ENCODE peak calls at places on chromosomes 5 and 9, in four cellular contexts. K, D, J and G are unnamed samples.
A peak's percentile ranks its signal among the peaks of the same experiment; 100 is the strongest.

GRCh38 chr5:56269216-56269927 is 36.2 kb upstream of the ANKRD55 start:
- DNase-seq in K (peak; percentile 55), D (peak; percentile 57), J (peak; percentile 65), G (peak; percentile 49)

GRCh38 chr5:75368391-75368790 is 31.4 kb downstream of the HMGCR start:
- DNase-seq in K (no peak), D (no peak), J (no peak), G (no peak)

GRCh38 chr9:84863372-84863771 is 193.8 kb downstream of the NTRK2 start:
- DNase-seq in K (no peak), D (no peak), J (no peak), G (no peak)

GRCh38 chr9:2271426-2271825 is 256.3 kb downstream of the SMARCA2 start:
- DNase-seq in K (peak; percentile 37), D (peak; percentile 37), J (no peak), G (peak; percentile 27)

GRCh38 chr5:167919268-167919560 is 372.2 kb upstream of the WWC1 start:
- DNase-seq in K (no peak), D (no peak), J (no peak), G (no peak)

GRCh38 chr5:33725846-33726245 is 165.9 kb downstream of the ADAMTS12 start:
- DNase-seq in K (no peak), D (no peak), J (no peak), G (no peak)

GRCh38 chr9:110980261-110980660 is 58.0 kb downstream of the LPAR1 start:
- DNase-seq in K (no peak), D (no peak), J (no peak), G (no peak)

GRCh38 chr5:59051938-59052337 is 469.1 kb downstream of the RAB3C start:
- DNase-seq in K (no peak), D (no peak), J (no peak), G (no peak)

GRCh38 chr9:116452227-116452626 is 234.9 kb upstream of the TRIM32 start:
- DNase-seq in K (no peak), D (no peak), J (no peak), G (no peak)

GRCh38 chr9:121053544-121053943 is 3.5 kb upstream of the C5 start:
- DNase-seq in K (no peak), D (no peak), J (peak; percentile 84), G (no peak)

GRCh38 chr5:168313596-168314204 is 22.3 kb downstream of the WWC1 start:
- DNase-seq in K (no peak), D (no peak), J (no peak), G (no peak)

DNA sequence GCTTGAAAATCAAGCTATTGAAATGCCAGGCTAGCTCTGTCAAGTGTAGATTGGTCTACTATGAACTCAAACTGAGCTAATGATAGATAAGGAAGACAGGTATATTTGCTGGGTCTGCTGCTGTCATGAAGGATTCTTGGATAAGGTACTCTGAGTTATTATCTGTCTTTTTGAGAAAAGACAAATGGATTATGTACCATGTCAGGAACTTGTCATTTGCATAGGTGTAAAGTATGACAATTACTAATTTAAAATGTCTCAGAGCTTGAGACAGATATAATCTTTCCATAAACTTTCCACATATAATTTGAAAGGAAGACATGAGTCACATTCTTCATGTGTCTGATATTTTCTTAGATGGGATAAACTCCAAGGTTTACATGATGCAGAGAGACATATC is 594.1 kb upstream of the PTPRD start:
- DNase-seq in K (no peak), D (no peak), J (no peak), G (no peak)
- TF ChIP-seq REST in K (no peak), D (no peak), J (no peak), G (no peak)

GRCh38 chr5:64811050-64811640 is 42.4 kb downstream of the CWC27 start:
- DNase-seq in K (peak; percentile 5), D (peak; percentile 19), J (peak; percentile 57), G (peak; percentile 9)
- TF ChIP-seq MXI1 in K (no peak), D (no peak), J (no peak), G (no peak)

GRCh38 chr9:137666950-137667670 is 48.3 kb downstream of the EHMT1 start:
- DNase-seq in K (no peak), D (no peak), J (no peak), G (no peak)
- TF ChIP-seq REST in K (no peak), D (no peak), J (no peak), G (no peak)

DNA sequence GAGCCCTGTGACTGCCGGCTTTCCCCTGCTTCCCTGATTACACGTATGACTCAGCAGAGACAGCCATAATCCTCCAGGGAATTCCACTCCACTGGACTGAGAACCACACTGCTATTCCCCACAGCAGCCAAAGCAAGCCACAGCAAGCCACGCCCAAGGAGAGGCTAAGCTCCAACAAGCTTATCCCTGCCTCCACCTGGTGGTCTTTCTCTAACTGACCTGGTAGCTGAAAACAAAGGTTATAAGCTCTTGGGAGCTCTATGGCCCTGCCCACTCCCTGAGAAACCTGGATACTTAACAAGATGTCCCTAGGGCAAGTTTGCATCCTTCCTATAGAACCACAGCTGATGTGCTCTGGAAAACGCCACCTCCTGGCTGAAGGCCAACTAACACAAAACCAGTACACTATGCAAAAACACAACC is 613.7 kb upstream of the CDH18 start:
- DNase-seq in K (no peak), D (no peak), J (no peak), G (no peak)
- TF ChIP-seq MXI1 in K (no peak), D (no peak), J (no peak), G (no peak)

GRCh38 chr5:123036391-123037103 is at the start of gene PPIC:
- DNase-seq in K (no peak), D (peak; percentile 73), J (peak; percentile 50), G (peak; percentile 93)
- TF ChIP-seq REST in K (no peak), D (no peak), J (no peak), G (no peak)

DNA sequence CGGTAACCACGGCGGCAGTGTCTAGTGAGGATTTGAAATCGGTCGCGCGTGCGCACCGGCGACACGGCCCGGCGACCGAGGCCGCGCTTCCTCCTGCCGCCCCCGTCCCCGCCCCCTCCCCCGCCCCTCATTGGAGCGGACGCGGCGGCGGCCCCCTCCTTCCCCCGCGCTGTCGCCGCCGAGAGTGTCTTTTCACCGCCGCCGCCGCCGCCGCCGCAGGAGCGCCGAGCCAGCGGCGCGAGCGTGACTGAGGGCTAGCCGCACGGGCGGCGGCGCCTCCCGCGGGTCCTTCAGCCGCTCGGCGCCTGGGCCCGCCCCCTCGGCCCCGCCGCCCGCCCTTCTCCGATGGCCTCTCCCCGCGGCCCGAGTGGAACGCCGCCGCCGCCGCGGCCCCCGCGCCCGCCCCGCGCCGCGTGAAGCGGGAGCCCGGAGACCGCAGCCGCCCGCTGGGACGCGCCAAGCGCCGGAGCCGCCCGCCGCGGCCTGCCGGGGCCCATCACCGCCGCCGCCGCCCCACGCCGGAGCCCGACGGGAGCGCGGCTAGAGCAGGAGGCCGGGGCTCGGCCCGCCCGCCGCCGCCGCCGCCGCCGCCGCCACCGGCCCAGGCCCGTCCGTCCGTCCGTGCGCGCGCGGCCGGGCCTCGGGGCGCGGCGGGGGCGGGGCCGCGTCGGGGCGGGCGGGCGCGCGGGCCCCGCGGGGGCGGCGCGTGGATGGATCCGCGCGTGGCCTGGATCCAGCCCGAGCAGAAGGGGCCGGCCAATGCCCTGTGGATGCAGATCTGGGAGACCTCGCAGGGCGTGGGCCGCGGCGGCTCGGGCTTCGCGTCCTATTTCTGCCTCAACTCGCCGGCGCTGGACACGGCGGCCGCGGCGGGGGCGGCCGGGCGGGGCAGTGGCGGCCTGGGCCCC is at the start of gene TENT4A:
- DNase-seq in K (no peak), D (peak; percentile 99), J (no peak), G (peak; percentile 99)
- TF ChIP-seq MXI1 in K (no peak), D (no peak), J (no peak), G (no peak)

GRCh38 chr5:86865396-86865795 is 247.7 kb downstream of the COX7C start:
- DNase-seq in K (no peak), D (no peak), J (no peak), G (no peak)

GRCh38 chr5:86861514-86861913 is 243.8 kb downstream of the COX7C start:
- DNase-seq in K (no peak), D (no peak), J (no peak), G (no peak)

GRCh38 chr5:86858452-86858851 is 240.7 kb downstream of the COX7C start:
- DNase-seq in K (no peak), D (no peak), J (no peak), G (no peak)

GRCh38 chr5:86864022-86864421 is 246.3 kb downstream of the COX7C start:
- DNase-seq in K (no peak), D (no peak), J (no peak), G (peak; percentile 1)

GRCh38 chr5:86862093-86862492 is 244.4 kb downstream of the COX7C start:
- DNase-seq in K (no peak), D (no peak), J (no peak), G (no peak)
- TF ChIP-seq REST in K (no peak), D (no peak), J (no peak), G (no peak)

GRCh38 chr5:133423618-133424282 is 188.6 kb downstream of the FSTL4 start:
- DNase-seq in K (peak; percentile 16), D (peak; percentile 79), J (peak; percentile 28), G (peak; percentile 87)
- TF ChIP-seq MXI1 in K (no peak), D (no peak), J (no peak), G (peak; percentile 47)

GRCh38 chr5:170159101-170159698 is 53.5 kb downstream of the FOXI1 start:
- DNase-seq in K (no peak), D (no peak), J (no peak), G (no peak)
- TF ChIP-seq REST in K (no peak), D (no peak), J (no peak), G (no peak)

GRCh38 chr5:98840946-98841345 is 67.5 kb downstream of the RGMB start:
- DNase-seq in K (no peak), D (no peak), J (no peak), G (no peak)

GRCh38 chr5:98839469-98840383 is 66.3 kb downstream of the RGMB start:
- DNase-seq in K (no peak), D (peak; percentile 13), J (peak; percentile 7), G (peak; percentile 64)

GRCh38 chr5:98836175-98836574 is 62.7 kb downstream of the RGMB start:
- DNase-seq in K (no peak), D (no peak), J (no peak), G (no peak)
- TF ChIP-seq MXI1 in K (no peak), D (no peak), J (no peak), G (no peak)